ENCODE peak calls at places on chromosomes 7 and 10, in nine cellular contexts. T is Peyer's patch; J is GM23248; L is AG04450; Z is CD4-positive, alpha-beta T cell; W is tibial artery; Q is PC-3; M is psoas muscle; X is esophagus squamous epithelium. N is an unnamed sample.

GRCh38 chr7:36762394-36762793 is 38.1 kb upstream of the AOAH start:
- DNase-seq in T (no peak), J (no peak), Q (no peak), X (no peak), W (no peak), Z (no peak), M (no peak), L (no peak), N (no peak)

GRCh38 chr10:29820890-29821398 is 186.2 kb upstream of the SVIL start:
- DNase-seq in X (no peak), Q (no peak), W (peak; percentile 53), J (peak; percentile 9), Z (no peak), L (no peak), T (no peak), M (peak; percentile 66), N (no peak)

GRCh38 chr10:127899766-127900382 is 7.0 kb upstream of the PTPRE start:
- DNase-seq in J (no peak), M (no peak), Z (no peak), L (no peak), Q (no peak), W (no peak), T (no peak), X (no peak), N (no peak)

GRCh38 chr7:91443862-91444261 is 179.6 kb downstream of the FZD1 start:
- DNase-seq in M (no peak), T (no peak), J (no peak), X (no peak), Z (no peak), W (no peak), Q (no peak), L (no peak), N (no peak)

GRCh38 chr10:124040454-124040853 is 52.9 kb downstream of the CHST15 start:
- DNase-seq in M (no peak), Z (no peak), Q (no peak), X (no peak), L (no peak), J (no peak), W (no peak), T (no peak), N (no peak)

GRCh38 chr7:78496226-78496625 is 697.7 kb downstream of the PHTF2 start:
- DNase-seq in X (no peak), J (no peak), Z (no peak), Q (no peak), M (no peak), W (no peak), L (no peak), T (no peak), N (no peak)

GRCh38 chr7:135837675-135838074 is 89.1 kb upstream of the FAM180A start:
- DNase-seq in X (no peak), W (no peak), J (no peak), M (no peak), T (no peak), Z (no peak), Q (no peak), L (no peak), N (no peak)

GRCh38 chr7:16579216-16579615 is 52.6 kb downstream of the LRRC72 start:
- DNase-seq in M (no peak), Z (no peak), L (no peak), W (no peak), Q (no peak), T (no peak), X (no peak), J (no peak), N (no peak)

GRCh38 chr10:5355762-5356478 is 8.8 kb upstream of the UCN3 start:
- DNase-seq in M (no peak), L (no peak), X (no peak), J (no peak), Q (no peak), W (no peak), T (no peak), Z (no peak), N (no peak)

GRCh38 chr10:85565381-85565780 is 801.2 kb downstream of the GRID1 start:
- DNase-seq in M (no peak), X (no peak), W (no peak), Q (no peak), L (no peak), Z (no peak), T (no peak), J (no peak), N (no peak)

GRCh38 chr10:85575441-85575840 is 791.2 kb downstream of the GRID1 start:
- DNase-seq in J (no peak), Q (no peak), T (no peak), L (no peak), W (no peak), Z (no peak), X (no peak), M (no peak), N (no peak)

GRCh38 chr10:85570871-85571270 is 795.7 kb downstream of the GRID1 start:
- DNase-seq in X (no peak), W (no peak), T (no peak), M (no peak), Q (no peak), Z (no peak), J (no peak), L (no peak), N (no peak)
- H3K27ac ChIP-seq in X (no peak overlapping the region), W (no peak overlapping the region), T (no peak overlapping the region), M (no peak overlapping the region), Q (no peak overlapping the region), Z (no peak overlapping the region), J (no peak overlapping the region), L (no peak overlapping the region), N (no peak overlapping the region)

GRCh38 chr7:42015413-42015698 is 221.7 kb downstream of the GLI3 start:
- DNase-seq in W (no peak), Z (no peak), Q (no peak), T (no peak), L (no peak), X (no peak), M (no peak), J (peak; percentile 21), N (no peak)
- H3K27ac ChIP-seq in W (no peak overlapping the region), Z (no peak overlapping the region), Q (no peak overlapping the region), T (no peak overlapping the region), L (no peak overlapping the region), X (peak overlapping the region; percentile 3), M (no peak overlapping the region), J (peak overlapping the region; percentile 6), N (no peak overlapping the region)

GRCh38 chr7:27347261-27347610 is 104.6 kb downstream of the EVX1 start:
- DNase-seq in J (no peak), L (no peak), T (no peak), M (no peak), Q (no peak), Z (no peak), W (no peak), X (no peak), N (no peak)

GRCh38 chr7:27345164-27345887 is 102.7 kb downstream of the EVX1 start:
- DNase-seq in W (no peak), X (no peak), M (no peak), T (no peak), J (no peak), Q (peak; percentile 38), L (no peak), Z (no peak), N (no peak)

GRCh38 chr7:27345964-27346363 is 103.4 kb downstream of the EVX1 start:
- DNase-seq in M (no peak), W (no peak), J (no peak), Q (no peak), L (no peak), Z (no peak), X (no peak), T (no peak), N (no peak)

GRCh38 chr7:27346531-27347260 is 104.1 kb downstream of the EVX1 start:
- DNase-seq in X (no peak), W (peak; percentile 49), T (peak; percentile 52), J (peak; percentile 68), M (peak; percentile 32), Q (peak; percentile 99), L (peak; percentile 34), Z (no peak), N (no peak)

GRCh38 chr7:27343804-27344203 is 101.2 kb downstream of the EVX1 start:
- DNase-seq in Q (no peak), J (no peak), L (no peak), X (no peak), W (no peak), T (no peak), M (no peak), Z (no peak), N (no peak)
- H3K27ac ChIP-seq in Q (no peak overlapping the region), J (no peak overlapping the region), L (no peak overlapping the region), X (no peak overlapping the region), W (no peak overlapping the region), T (no peak overlapping the region), M (no peak overlapping the region), Z (no peak overlapping the region), N (no peak overlapping the region)

GRCh38 chr7:151010002-151010306 is 14.3 kb downstream of the ATG9B start:
- DNase-seq in L (no peak), Q (no peak), J (no peak), X (no peak), W (no peak), M (no peak), T (no peak), Z (no peak), N (no peak)

GRCh38 chr7:151011097-151011409 is 13.2 kb downstream of the ATG9B start:
- DNase-seq in L (no peak), W (no peak), X (no peak), M (no peak), J (no peak), Q (no peak), T (no peak), Z (no peak), N (no peak)

GRCh38 chr7:151012031-151012692 is 12.1 kb downstream of the ATG9B start:
- DNase-seq in J (no peak), L (no peak), Z (no peak), T (peak; percentile 84), X (no peak), W (no peak), M (no peak), Q (no peak), N (no peak)

GRCh38 chr7:151009340-151010001 is 14.8 kb downstream of the ATG9B start:
- DNase-seq in X (no peak), L (no peak), Q (no peak), T (no peak), M (no peak), J (no peak), W (no peak), Z (no peak), N (no peak)

GRCh38 chr7:151010307-151011096 is 13.8 kb downstream of the ATG9B start:
- DNase-seq in M (no peak), T (peak; percentile 57), W (no peak), J (peak; percentile 34), Z (no peak), X (no peak), L (no peak), Q (no peak), N (no peak)
- H3K27ac ChIP-seq in M (no peak overlapping the region), T (no peak overlapping the region), W (no peak overlapping the region), J (no peak overlapping the region), Z (peak overlapping the region; percentile 37), X (peak overlapping the region; percentile 63), L (no peak overlapping the region), Q (no peak overlapping the region), N (no peak overlapping the region)